ENCODE peak calls at places on chromosome 1, in seven cellular contexts. T, U, F, G, Q, I and D are unnamed samples.

GRCh38 chr1:71393301-71393700 is 312.5 kb upstream of the ZRANB2 start:
- DNase-seq in T (no peak), U (no peak), F (no peak), G (no peak), Q (no peak), I (no peak), D (no peak)

GRCh38 chr1:161531986-161532875 is 7.9 kb downstream of the HSPA6 start:
- DNase-seq in T (no peak), U (peak), F (no peak), G (no peak), Q (no peak), I (no peak), D (no peak)

GRCh38 chr1:163565171-163565570 is 243.4 kb downstream of the NUF2 start:
- DNase-seq in T (no peak), U (no peak), F (no peak), G (no peak), Q (no peak), I (no peak), D (no peak)

GRCh38 chr1:168468042-168468809 is 75.6 kb downstream of the XCL2 start:
- DNase-seq in T (no peak), U (peak), F (no peak), G (no peak), Q (no peak), I (no peak), D (no peak)

GRCh38 chr1:32447469-32448185 is 17.2 kb upstream of the ZBTB8B start:
- DNase-seq in T (no peak), U (peak), F (no peak), G (peak), Q (no peak), I (no peak), D (peak)

GRCh38 chr1:204426035-204426436 is 14.4 kb upstream of the PPP1R15B start:
- DNase-seq in T (no peak), U (peak), F (peak), G (no peak), Q (no peak), I (no peak), D (no peak)

GRCh38 chr1:81126989-81127571 is 673.7 kb upstream of the ADGRL2 start:
- DNase-seq in T (no peak), U (no peak), F (no peak), G (no peak), Q (no peak), I (no peak), D (no peak)

GRCh38 chr1:45925728-45926287 is 122.4 kb downstream of the MAST2 start:
- DNase-seq in T (no peak), U (no peak), F (no peak), G (no peak), Q (no peak), I (no peak), D (no peak)

GRCh38 chr1:29513357-29513756 is 277.0 kb downstream of the PTPRU start:
- DNase-seq in T (no peak), U (peak), F (peak), G (peak), Q (no peak), I (no peak), D (peak)

GRCh38 chr1:212010004-212010403 is 25.4 kb downstream of the INTS7 start:
- DNase-seq in T (no peak), U (peak), F (no peak), G (no peak), Q (no peak), I (no peak), D (no peak)

GRCh38 chr1:40806724-40807675 is 23.4 kb downstream of the KCNQ4 start:
- DNase-seq in T (no peak), U (no peak), F (no peak), G (no peak), Q (no peak), I (no peak), D (no peak)

GRCh38 chr1:221837886-221838285 is 96.0 kb upstream of the DUSP10 start:
- DNase-seq in T (no peak), U (no peak), F (no peak), G (no peak), Q (no peak), I (no peak), D (no peak)

GRCh38 chr1:169945171-169945570 is 51.5 kb upstream of the SCYL3 start:
- DNase-seq in T (no peak), U (no peak), F (no peak), G (no peak), Q (no peak), I (no peak), D (no peak)

GRCh38 chr1:85280636-85281035 is 4.2 kb upstream of the BCL10 start:
- DNase-seq in T (no peak), U (no peak), F (no peak), G (no peak), Q (no peak), I (no peak), D (no peak)

GRCh38 chr1:19811206-19811851 is 3.8 kb downstream of the RNF186 start:
- DNase-seq in T (no peak), U (peak), F (peak), G (no peak), Q (peak), I (peak), D (no peak)

GRCh38 chr1:238406098-238406497 is 515.4 kb upstream of the ZP4 start:
- DNase-seq in T (no peak), U (no peak), F (no peak), G (no peak), Q (no peak), I (no peak), D (no peak)